ENCODE peak calls at places on chromosomes 16 and 17, in six cellular contexts. V is kidney glomerular epithelial cell, B is GM19239, W is psoas muscle, K is type B pancreatic cell, Q is RPMI7951. O is an unnamed sample.

GRCh38 chr16:4410335-4411075 is 5.9 kb downstream of the CORO7 start:
- DNase-seq in W (no peak), K (no peak), V (no peak), Q (peak), B (no peak), O (peak)

GRCh38 chr17:63702223-63702577 is 2.3 kb upstream of the LIMD2 start:
- DNase-seq in B (peak), W (no peak), K (no peak), Q (no peak), V (no peak), O (no peak)

GRCh38 chr17:2776589-2777241 is 19.5 kb upstream of the RAP1GAP2 start:
- DNase-seq in K (no peak), B (no peak), V (no peak), W (no peak), Q (no peak), O (no peak)

GRCh38 chr17:1315891-1316403 is 36.5 kb downstream of the TRARG1 start:
- DNase-seq in Q (no peak), W (peak), B (no peak), K (no peak), V (no peak), O (no peak)

GRCh38 chr16:2904100-2904921 is 7.4 kb upstream of the FLYWCH1 start:
- DNase-seq in B (peak), Q (peak), K (peak), V (peak), W (peak), O (no peak)

GRCh38 chr16:27784351-27785306 is 234.7 kb downstream of the KATNIP start:
- DNase-seq in B (no peak), Q (no peak), W (no peak), K (no peak), V (no peak), O (no peak)

GRCh38 chr16:3149193-3149530 is 14.3 kb downstream of the ZNF213 start:
- DNase-seq in W (no peak), K (no peak), Q (no peak), V (no peak), B (no peak), O (no peak)

GRCh38 chr17:17722081-17722905 is 41.0 kb downstream of the RAI1 start:
- DNase-seq in K (no peak), W (no peak), B (no peak), V (peak), Q (no peak), O (no peak)

GRCh38 chr17:3827124-3827773 is 18.8 kb downstream of the NCBP3 start:
- DNase-seq in K (no peak), Q (peak), W (no peak), V (peak), B (no peak), O (no peak)

GRCh38 chr17:62937636-62938035 is 28.4 kb upstream of the TANC2 start:
- DNase-seq in Q (no peak), B (no peak), K (no peak), W (no peak), V (no peak), O (no peak)

GRCh38 chr17:59154335-59154720 is 658 bp downstream of the SKA2 start:
- DNase-seq in V (peak), B (no peak), K (peak), Q (peak), W (peak), O (peak)

GRCh38 chr17:27657620-27658019 is 26.6 kb downstream of the LGALS9 start:
- DNase-seq in B (no peak), K (no peak), W (no peak), V (no peak), Q (peak), O (peak)

GRCh38 chr16:17026600-17027242 is 444.0 kb downstream of the XYLT1 start:
- DNase-seq in V (no peak), Q (no peak), W (no peak), B (peak), K (no peak), O (no peak)

GRCh38 chr17:32323784-32324590 is 18.0 kb downstream of the C17orf75 start:
- DNase-seq in Q (peak), W (no peak), V (peak), K (no peak), B (no peak), O (peak)

GRCh38 chr17:37089998-37090397 is 141.2 kb downstream of the AATF start:
- DNase-seq in K (no peak), B (peak), Q (no peak), W (no peak), V (no peak), O (no peak)

GRCh38 chr17:383771-384621 is 31.4 kb upstream of the RPH3AL start:
- DNase-seq in V (no peak), K (no peak), B (no peak), W (no peak), Q (no peak), O (no peak)

GRCh38 chr16:27721548-27722265 is 171.8 kb downstream of the KATNIP start:
- DNase-seq in V (no peak), Q (no peak), W (peak), K (no peak), B (no peak), O (no peak)

O was measured in foreskin keratinocyte.